ENCODE peak calls at places on chromosome 21, in seven cellular contexts. One of them, this sample, is unnamed.

GRCh38 chr21:39803393-39803792 is 58.4 kb downstream of the IGSF5 start:
- DNase-seq in cardiac muscle cell: no peak
- DNase-seq in osteoblast: no peak
- DNase-seq in cardiac fibroblast: no peak
- DNase-seq in body of pancreas: no peak
- DNase-seq in testis: no peak
- DNase-seq in psoas muscle: no peak
- DNase-seq in this sample: no peak

GRCh38 chr21:28393279-28393678 is 599.4 kb downstream of the LTN1 start:
- DNase-seq in cardiac muscle cell: no peak
- DNase-seq in osteoblast: no peak
- DNase-seq in cardiac fibroblast: no peak
- DNase-seq in body of pancreas: peak; percentile 92
- DNase-seq in testis: no peak
- DNase-seq in psoas muscle: no peak
- DNase-seq in this sample: no peak

GRCh38 chr21:32334980-32335471 is 36.4 kb downstream of the MRAP start:
- DNase-seq in cardiac muscle cell: no peak
- DNase-seq in osteoblast: no peak
- DNase-seq in cardiac fibroblast: peak; percentile 7
- DNase-seq in body of pancreas: peak; percentile 8
- DNase-seq in testis: no peak
- DNase-seq in psoas muscle: no peak
- DNase-seq in this sample: peak; percentile 22

GRCh38 chr21:33449650-33450049 is 30.1 kb downstream of the TMEM50B start:
- DNase-seq in cardiac muscle cell: no peak
- DNase-seq in osteoblast: no peak
- DNase-seq in cardiac fibroblast: no peak
- DNase-seq in body of pancreas: no peak
- DNase-seq in testis: no peak
- DNase-seq in psoas muscle: no peak
- DNase-seq in this sample: no peak

GRCh38 chr21:24868117-24868516 is 739.2 kb downstream of the MRPL39 start:
- DNase-seq in cardiac muscle cell: no peak
- DNase-seq in osteoblast: no peak
- DNase-seq in cardiac fibroblast: no peak
- DNase-seq in body of pancreas: no peak
- DNase-seq in testis: no peak
- DNase-seq in psoas muscle: no peak
- DNase-seq in this sample: no peak

GRCh38 chr21:31667141-31667540 is 7.6 kb downstream of the SOD1 start:
- DNase-seq in cardiac muscle cell: no peak
- DNase-seq in osteoblast: no peak
- DNase-seq in cardiac fibroblast: no peak
- DNase-seq in body of pancreas: no peak
- DNase-seq in testis: no peak
- DNase-seq in psoas muscle: no peak
- DNase-seq in this sample: no peak

GRCh38 chr21:33540711-33541104 is 1.2 kb downstream of the GART start:
- DNase-seq in cardiac muscle cell: no peak
- DNase-seq in osteoblast: no peak
- DNase-seq in cardiac fibroblast: no peak
- DNase-seq in body of pancreas: no peak
- DNase-seq in testis: no peak
- DNase-seq in psoas muscle: no peak
- DNase-seq in this sample: no peak

GRCh38 chr21:15362458-15362857 is 297.7 kb upstream of the NRIP1 start:
- DNase-seq in cardiac muscle cell: no peak
- DNase-seq in osteoblast: no peak
- DNase-seq in cardiac fibroblast: no peak
- DNase-seq in body of pancreas: no peak
- DNase-seq in testis: no peak
- DNase-seq in psoas muscle: no peak
- DNase-seq in this sample: no peak

GRCh38 chr21:27275294-27275927 is 308.5 kb upstream of the ADAMTS5 start:
- DNase-seq in cardiac muscle cell: no peak
- DNase-seq in osteoblast: no peak
- DNase-seq in cardiac fibroblast: peak; percentile 73
- DNase-seq in body of pancreas: no peak
- DNase-seq in testis: no peak
- DNase-seq in psoas muscle: no peak
- DNase-seq in this sample: peak; percentile 82

GRCh38 chr21:41957991-41958766 is 4.4 kb upstream of the C2CD2 start:
- DNase-seq in cardiac muscle cell: peak; percentile 39
- DNase-seq in osteoblast: peak; percentile 96
- DNase-seq in cardiac fibroblast: peak; percentile 93
- DNase-seq in body of pancreas: peak; percentile 73
- DNase-seq in testis: peak; percentile 71
- DNase-seq in psoas muscle: peak; percentile 76
- DNase-seq in this sample: peak; percentile 95

GRCh38 chr21:14058566-14058965 is 152.2 kb downstream of the LIPI start:
- DNase-seq in cardiac muscle cell: no peak
- DNase-seq in osteoblast: no peak
- DNase-seq in cardiac fibroblast: no peak
- DNase-seq in body of pancreas: no peak
- DNase-seq in testis: no peak
- DNase-seq in psoas muscle: no peak
- DNase-seq in this sample: no peak

GRCh38 chr21:42250422-42251403 is 31.8 kb downstream of the ABCG1 start:
- DNase-seq in cardiac muscle cell: no peak
- DNase-seq in osteoblast: no peak
- DNase-seq in cardiac fibroblast: no peak
- DNase-seq in body of pancreas: no peak
- DNase-seq in testis: no peak
- DNase-seq in psoas muscle: no peak
- DNase-seq in this sample: no peak

GRCh38 chr21:46368533-46369285 is 44.8 kb downstream of the PCNT start:
- DNase-seq in cardiac muscle cell: no peak
- DNase-seq in osteoblast: peak; percentile 65
- DNase-seq in cardiac fibroblast: no peak
- DNase-seq in body of pancreas: no peak
- DNase-seq in testis: no peak
- DNase-seq in psoas muscle: no peak
- DNase-seq in this sample: no peak

GRCh38 chr21:28099296-28099695 is 893.4 kb downstream of the LTN1 start:
- DNase-seq in cardiac muscle cell: peak; percentile 30
- DNase-seq in osteoblast: no peak
- DNase-seq in cardiac fibroblast: peak; percentile 94
- DNase-seq in body of pancreas: peak; percentile 15
- DNase-seq in testis: peak; percentile 62
- DNase-seq in psoas muscle: peak; percentile 32
- DNase-seq in this sample: no peak

GRCh38 chr21:15731243-15731613 is 1.4 kb downstream of the USP25 start:
- DNase-seq in cardiac muscle cell: no peak
- DNase-seq in osteoblast: no peak
- DNase-seq in cardiac fibroblast: no peak
- DNase-seq in body of pancreas: no peak
- DNase-seq in testis: no peak
- DNase-seq in psoas muscle: no peak
- DNase-seq in this sample: no peak

GRCh38 chr21:45873418-45873817 is 108.2 kb upstream of the COL6A1 start:
- DNase-seq in cardiac muscle cell: no peak
- DNase-seq in osteoblast: no peak
- DNase-seq in cardiac fibroblast: no peak
- DNase-seq in body of pancreas: no peak
- DNase-seq in testis: no peak
- DNase-seq in psoas muscle: no peak
- DNase-seq in this sample: no peak

GRCh38 chr21:42332557-42332956 is 17.3 kb upstream of the TFF3 start:
- DNase-seq in cardiac muscle cell: no peak
- DNase-seq in osteoblast: no peak
- DNase-seq in cardiac fibroblast: no peak
- DNase-seq in body of pancreas: no peak
- DNase-seq in testis: no peak
- DNase-seq in psoas muscle: no peak
- DNase-seq in this sample: no peak

GRCh38 chr21:25895565-25896205 is 160.9 kb downstream of the GABPA start:
- DNase-seq in cardiac muscle cell: peak; percentile 17
- DNase-seq in osteoblast: no peak
- DNase-seq in cardiac fibroblast: peak; percentile 59
- DNase-seq in body of pancreas: no peak
- DNase-seq in testis: no peak
- DNase-seq in psoas muscle: no peak
- DNase-seq in this sample: peak; percentile 36

GRCh38 chr21:27060190-27060589 is 93.3 kb upstream of the ADAMTS5 start:
- DNase-seq in cardiac muscle cell: no peak
- DNase-seq in osteoblast: peak; percentile 36
- DNase-seq in cardiac fibroblast: peak; percentile 17
- DNase-seq in body of pancreas: no peak
- DNase-seq in testis: no peak
- DNase-seq in psoas muscle: no peak
- DNase-seq in this sample: peak; percentile 37

GRCh38 chr21:25573409-25574206 is 33.7 kb downstream of the MRPL39 start:
- DNase-seq in cardiac muscle cell: no peak
- DNase-seq in osteoblast: peak; percentile 68
- DNase-seq in cardiac fibroblast: peak; percentile 60
- DNase-seq in body of pancreas: no peak
- DNase-seq in testis: no peak
- DNase-seq in psoas muscle: no peak
- DNase-seq in this sample: peak; percentile 91

GRCh38 chr21:41578708-41579107 is 70.8 kb upstream of the TMPRSS2 start:
- DNase-seq in cardiac muscle cell: no peak
- DNase-seq in osteoblast: no peak
- DNase-seq in cardiac fibroblast: no peak
- DNase-seq in body of pancreas: no peak
- DNase-seq in testis: no peak
- DNase-seq in psoas muscle: no peak
- DNase-seq in this sample: no peak

GRCh38 chr21:41816583-41817165 is 49.8 kb upstream of the RIPK4 start:
- DNase-seq in cardiac muscle cell: peak; percentile 64
- DNase-seq in osteoblast: peak; percentile 98
- DNase-seq in cardiac fibroblast: peak; percentile 70
- DNase-seq in body of pancreas: peak; percentile 74
- DNase-seq in testis: peak; percentile 67
- DNase-seq in psoas muscle: peak; percentile 55
- DNase-seq in this sample: peak; percentile 50

GRCh38 chr21:41932576-41933258 is 21.1 kb downstream of the C2CD2 start:
- DNase-seq in cardiac muscle cell: no peak
- DNase-seq in osteoblast: no peak
- DNase-seq in cardiac fibroblast: no peak
- DNase-seq in body of pancreas: no peak
- DNase-seq in testis: no peak
- DNase-seq in psoas muscle: peak; percentile 39
- DNase-seq in this sample: no peak

GRCh38 chr21:26900980-26901379 is 55.8 kb upstream of the ADAMTS1 start:
- DNase-seq in cardiac muscle cell: no peak
- DNase-seq in osteoblast: no peak
- DNase-seq in cardiac fibroblast: no peak
- DNase-seq in body of pancreas: no peak
- DNase-seq in testis: no peak
- DNase-seq in psoas muscle: no peak
- DNase-seq in this sample: no peak

GRCh38 chr21:35102488-35103407 is 53.6 kb upstream of the RUNX1 start:
- DNase-seq in cardiac muscle cell: no peak
- DNase-seq in osteoblast: no peak
- DNase-seq in cardiac fibroblast: no peak
- DNase-seq in body of pancreas: no peak
- DNase-seq in testis: peak; percentile 37
- DNase-seq in psoas muscle: peak; percentile 16
- DNase-seq in this sample: peak; percentile 16

GRCh38 chr21:24514081-24514733 is 1093.1 kb downstream of the MRPL39 start:
- DNase-seq in cardiac muscle cell: peak; percentile 5
- DNase-seq in osteoblast: no peak
- DNase-seq in cardiac fibroblast: no peak
- DNase-seq in body of pancreas: no peak
- DNase-seq in testis: no peak
- DNase-seq in psoas muscle: no peak
- DNase-seq in this sample: peak; percentile 9

GRCh38 chr21:32828908-32829307 is 57.4 kb upstream of the PAXBP1 start:
- DNase-seq in cardiac muscle cell: no peak
- DNase-seq in osteoblast: no peak
- DNase-seq in cardiac fibroblast: no peak
- DNase-seq in body of pancreas: no peak
- DNase-seq in testis: no peak
- DNase-seq in psoas muscle: no peak
- DNase-seq in this sample: no peak

GRCh38 chr21:36429672-36430546 is 44.7 kb downstream of the CHAF1B start:
- DNase-seq in cardiac muscle cell: peak; percentile 72
- DNase-seq in osteoblast: peak; percentile 97
- DNase-seq in cardiac fibroblast: peak; percentile 96
- DNase-seq in body of pancreas: peak; percentile 94
- DNase-seq in testis: peak; percentile 76
- DNase-seq in psoas muscle: peak; percentile 90
- DNase-seq in this sample: peak; percentile 99
- TF ChIP-seq CTCF in cardiac muscle cell: peak; percentile 19
- TF ChIP-seq CTCF in osteoblast: no peak
- TF ChIP-seq CTCF in cardiac fibroblast: no peak
- TF ChIP-seq CTCF in body of pancreas: no peak
- TF ChIP-seq CTCF in testis: no peak
- TF ChIP-seq CTCF in psoas muscle: peak; percentile 11
- TF ChIP-seq CTCF in this sample: no peak

GRCh38 chr21:20998456-20998789 is 214 bp downstream of the NCAM2 start:
- DNase-seq in cardiac muscle cell: no peak
- DNase-seq in osteoblast: no peak
- DNase-seq in cardiac fibroblast: no peak
- DNase-seq in body of pancreas: no peak
- DNase-seq in testis: no peak
- DNase-seq in psoas muscle: no peak
- DNase-seq in this sample: no peak
- H3K4me3 ChIP-seq in cardiac muscle cell: peak overlapping the region; percentile 46
- H3K4me3 ChIP-seq in osteoblast: peak overlapping the region; percentile 73
- H3K4me3 ChIP-seq in cardiac fibroblast: peak overlapping the region; percentile 51
- H3K4me3 ChIP-seq in body of pancreas: peak overlapping the region; percentile 45
- H3K4me3 ChIP-seq in testis: peak overlapping the region; percentile 50
- H3K4me3 ChIP-seq in psoas muscle: peak overlapping the region; percentile 67
- H3K4me3 ChIP-seq in this sample: peak overlapping the region; percentile 62

DNA sequence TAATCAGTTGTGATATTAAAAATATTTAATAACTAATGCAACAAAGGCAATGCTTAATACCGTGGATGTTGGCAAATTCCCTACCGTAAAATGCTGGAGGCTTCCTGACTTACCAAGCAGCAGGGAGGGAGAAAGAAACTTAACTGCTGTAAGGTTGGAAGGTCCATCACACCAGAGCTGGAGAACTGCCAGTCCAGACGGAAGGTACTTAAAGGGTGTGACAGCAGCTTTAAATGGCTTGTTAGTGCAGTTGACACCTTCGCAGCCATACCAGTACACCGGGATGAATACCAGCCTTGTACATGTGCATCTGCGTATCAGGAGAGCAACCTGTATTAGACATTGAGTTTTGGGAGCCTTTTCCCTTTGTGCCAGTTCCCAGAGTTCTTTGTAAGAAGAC is 269.5 kb upstream of the NCAM2 start:
- DNase-seq in cardiac muscle cell: peak; percentile 40
- DNase-seq in osteoblast: no peak
- DNase-seq in cardiac fibroblast: no peak
- DNase-seq in body of pancreas: no peak
- DNase-seq in testis: no peak
- DNase-seq in psoas muscle: no peak
- DNase-seq in this sample: no peak
- TF ChIP-seq CTCF in cardiac muscle cell: no peak
- TF ChIP-seq CTCF in osteoblast: no peak
- TF ChIP-seq CTCF in cardiac fibroblast: no peak
- TF ChIP-seq CTCF in body of pancreas: no peak
- TF ChIP-seq CTCF in testis: no peak
- TF ChIP-seq CTCF in psoas muscle: no peak
- TF ChIP-seq CTCF in this sample: no peak

DNA sequence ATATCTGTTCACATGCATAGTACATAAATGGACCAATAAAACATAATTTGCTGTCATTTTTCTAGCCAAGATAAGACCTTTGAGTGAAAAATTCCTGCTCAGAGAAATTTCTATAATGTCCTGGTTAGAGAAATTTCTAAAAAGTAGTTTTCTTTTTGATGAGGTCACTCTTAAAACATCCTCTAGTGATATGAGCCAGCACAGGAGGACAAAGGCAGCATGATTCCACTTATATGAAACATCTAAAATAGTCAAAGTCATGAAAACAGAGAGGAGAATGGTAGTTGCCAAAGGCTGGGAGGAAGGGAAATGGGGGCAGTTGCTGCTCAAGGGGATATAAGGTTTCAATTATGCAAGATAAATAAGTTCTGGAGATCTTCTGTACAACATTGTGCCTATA is 239.4 kb downstream of the BACH1 start:
- DNase-seq in cardiac muscle cell: no peak
- DNase-seq in osteoblast: peak; percentile 25
- DNase-seq in cardiac fibroblast: peak; percentile 46
- DNase-seq in body of pancreas: no peak
- DNase-seq in testis: no peak
- DNase-seq in psoas muscle: no peak
- DNase-seq in this sample: peak; percentile 77
- H3K4me3 ChIP-seq in cardiac muscle cell: no peak overlapping the region
- H3K4me3 ChIP-seq in osteoblast: no peak overlapping the region
- H3K4me3 ChIP-seq in cardiac fibroblast: no peak overlapping the region
- H3K4me3 ChIP-seq in body of pancreas: no peak overlapping the region
- H3K4me3 ChIP-seq in testis: no peak overlapping the region
- H3K4me3 ChIP-seq in psoas muscle: no peak overlapping the region
- H3K4me3 ChIP-seq in this sample: no peak overlapping the region

This sample was measured in astrocyte of the spinal cord.